ENCODE peak calls at places on chromosome 14, in five cellular contexts. O is stromal cell of bone marrow, W is AG04450, Y is NCI-H1105 treated with DMSO at 0.1 percent for 48 hours, J is cardiac muscle cell. H is an unnamed sample.

GRCh38 chr14:32468955-32469354 is 139.9 kb downstream of the AKAP6 start:
- DNase-seq in O (peak), W (no peak), Y (no peak), J (no peak), H (peak)

GRCh38 chr14:100623961-100624360 is 36.7 kb upstream of the BEGAIN start:
- DNase-seq in O (no peak), W (no peak), Y (peak), J (no peak), H (no peak)

GRCh38 chr14:47715330-47715729 is 39.9 kb upstream of the MDGA2 start:
- DNase-seq in O (peak), W (no peak), Y (no peak), J (no peak), H (no peak)

GRCh38 chr14:99589651-99590530 is 14.1 kb downstream of the CCDC85C start:
- DNase-seq in O (no peak), W (no peak), Y (no peak), J (peak), H (no peak)

GRCh38 chr14:80387563-80387981 is 176.3 kb upstream of the DIO2 start:
- DNase-seq in O (peak), W (no peak), Y (no peak), J (no peak), H (no peak)

GRCh38 chr14:94673071-94673470 is 60.9 kb downstream of the SERPINA3 start:
- DNase-seq in O (no peak), W (no peak), Y (no peak), J (no peak), H (no peak)

GRCh38 chr14:50601405-50601804 is 41.5 kb downstream of the ATL1 start:
- DNase-seq in O (no peak), W (no peak), Y (no peak), J (no peak), H (no peak)

GRCh38 chr14:88013750-88014349 is 8.9 kb downstream of the GPR65 start:
- DNase-seq in O (peak), W (peak), Y (peak), J (peak), H (no peak)

GRCh38 chr14:34981743-34982420 is 910 bp upstream of the SRP54 start:
- DNase-seq in O (no peak), W (peak), Y (no peak), J (peak), H (no peak)

GRCh38 chr14:61126083-61126962 is 145.3 kb downstream of the SLC38A6 start:
- DNase-seq in O (no peak), W (no peak), Y (no peak), J (peak), H (no peak)

GRCh38 chr14:94372021-94372605 is 16.3 kb downstream of the SERPINA1 start:
- DNase-seq in O (no peak), W (no peak), Y (no peak), J (no peak), H (no peak)

GRCh38 chr14:99435327-99435726 is 45.3 kb downstream of the SETD3 start:
- DNase-seq in O (no peak), W (no peak), Y (no peak), J (no peak), H (no peak)

GRCh38 chr14:95895720-95896119 is 19.1 kb downstream of the TUNAR start:
- DNase-seq in O (no peak), W (no peak), Y (no peak), J (no peak), H (no peak)

GRCh38 chr14:71365305-71365865 is 458.1 kb downstream of the PCNX1 start:
- DNase-seq in O (no peak), W (no peak), Y (no peak), J (no peak), H (no peak)

GRCh38 chr14:61406198-61406597 is 84.8 kb downstream of the PRKCH start:
- DNase-seq in O (no peak), W (no peak), Y (peak), J (peak), H (no peak)

GRCh38 chr14:105162374-105162979 is 6.1 kb downstream of the JAG2 start:
- DNase-seq in O (no peak), W (peak), Y (no peak), J (no peak), H (no peak)

GRCh38 chr14:56524971-56525677 is 54.5 kb upstream of the TMEM260 start:
- DNase-seq in O (no peak), W (no peak), Y (no peak), J (no peak), H (no peak)

GRCh38 chr14:104385189-104386135 is 194.1 kb upstream of the C14orf180 start:
- DNase-seq in O (no peak), W (no peak), Y (no peak), J (no peak), H (no peak)

GRCh38 chr14:36716614-36717184 is 55.0 kb downstream of the PAX9 start:
- DNase-seq in O (no peak), W (no peak), Y (no peak), J (no peak), H (no peak)

GRCh38 chr14:90649096-90649495 is 167.1 kb downstream of the TTC7B start:
- DNase-seq in O (no peak), W (no peak), Y (no peak), J (no peak), H (no peak)

GRCh38 chr14:81936348-81936747 is 402.7 kb upstream of the SEL1L start:
- DNase-seq in O (no peak), W (no peak), Y (no peak), J (no peak), H (no peak)

GRCh38 chr14:68749487-68750475 is 43.1 kb downstream of the ZFP36L1 start:
- DNase-seq in O (no peak), W (no peak), Y (peak), J (peak), H (no peak)

GRCh38 chr14:73059326-73059725 is 992 bp downstream of the RBM25 start:
- DNase-seq in O (peak), W (no peak), Y (peak), J (peak), H (peak)

GRCh38 chr14:23537351-23538048 is 14.1 kb downstream of the ZFHX2 start:
- DNase-seq in O (no peak), W (no peak), Y (no peak), J (no peak), H (no peak)

GRCh38 chr14:70698288-70698687 is 56.6 kb downstream of the TTC9 start:
- DNase-seq in O (peak), W (no peak), Y (no peak), J (no peak), H (peak)

GRCh38 chr14:96592591-96593388 is 90.6 kb downstream of the PAPOLA start:
- DNase-seq in O (no peak), W (no peak), Y (no peak), J (peak), H (no peak)

GRCh38 chr14:102907980-102908730 is 14.3 kb upstream of the AMN start:
- DNase-seq in O (no peak), W (no peak), Y (no peak), J (no peak), H (no peak)

GRCh38 chr14:102251161-102251560 is 53.8 kb downstream of the MOK start:
- DNase-seq in O (no peak), W (no peak), Y (no peak), J (no peak), H (no peak)

GRCh38 chr14:55356913-55357312 is 54.7 kb downstream of the ATG14 start:
- DNase-seq in O (no peak), W (no peak), Y (no peak), J (no peak), H (no peak)

GRCh38 chr14:24806061-24806678 is 172.2 kb upstream of the GZMB start:
- DNase-seq in O (peak), W (peak), Y (no peak), J (peak), H (no peak)